ENCODE peak calls at places on chromosomes 1 and 21, in four cellular contexts. One of them, this sample, is unnamed.

GRCh38 chr1:44784094-44785026 is 3.6 kb downstream of the BEST4 start:
- DNase-seq in SK-N-SH: peak; percentile 80
- DNase-seq in GM12878: no peak
- DNase-seq in K562: no peak
- DNase-seq in this sample: no peak

GRCh38 chr1:160093624-160094290 is 4.7 kb downstream of the IGSF8 start:
- DNase-seq in GM12878: no peak
- DNase-seq in SK-N-SH: no peak
- DNase-seq in K562: no peak
- DNase-seq in this sample: no peak

GRCh38 chr1:88398338-88398737 is 285.7 kb upstream of the PKN2 start:
- DNase-seq in SK-N-SH: no peak
- DNase-seq in GM12878: no peak
- DNase-seq in K562: no peak
- DNase-seq in this sample: no peak

GRCh38 chr1:32939655-32940371 is 24.8 kb downstream of the RNF19B start:
- DNase-seq in GM12878: no peak
- DNase-seq in SK-N-SH: no peak
- DNase-seq in K562: peak; percentile 52
- DNase-seq in this sample: peak; percentile 96

GRCh38 chr1:29802181-29803068 is 566.1 kb downstream of the PTPRU start:
- DNase-seq in K562: no peak
- DNase-seq in GM12878: no peak
- DNase-seq in SK-N-SH: peak; percentile 37
- DNase-seq in this sample: no peak

GRCh38 chr1:66711420-66711819 is 40.8 kb upstream of the DYNLT5 start:
- DNase-seq in GM12878: no peak
- DNase-seq in K562: no peak
- DNase-seq in SK-N-SH: peak; percentile 25
- DNase-seq in this sample: no peak

GRCh38 chr1:25621876-25622275 is 5.3 kb downstream of the MAN1C1 start:
- DNase-seq in GM12878: no peak
- DNase-seq in SK-N-SH: no peak
- DNase-seq in K562: no peak
- DNase-seq in this sample: no peak

GRCh38 chr1:203187306-203188264 is 1.1 kb upstream of the CHI3L1 start:
- DNase-seq in SK-N-SH: no peak
- DNase-seq in GM12878: no peak
- DNase-seq in K562: no peak
- DNase-seq in this sample: no peak

GRCh38 chr1:112868191-112868590 is 87.8 kb downstream of the SLC16A1 start:
- DNase-seq in GM12878: no peak
- DNase-seq in K562: no peak
- DNase-seq in SK-N-SH: no peak
- DNase-seq in this sample: no peak

GRCh38 chr1:47678464-47678980 is 240.7 kb downstream of the FOXD2 start:
- DNase-seq in K562: no peak
- DNase-seq in SK-N-SH: no peak
- DNase-seq in GM12878: no peak
- DNase-seq in this sample: no peak

GRCh38 chr1:150544204-150544603 is 5.0 kb upstream of the ADAMTSL4 start:
- DNase-seq in GM12878: no peak
- DNase-seq in SK-N-SH: peak; percentile 1
- DNase-seq in K562: no peak
- DNase-seq in this sample: no peak

GRCh38 chr1:226608699-226609505 is 60.3 kb downstream of the STUM start:
- DNase-seq in K562: peak; percentile 93
- DNase-seq in GM12878: no peak
- DNase-seq in SK-N-SH: peak; percentile 84
- DNase-seq in this sample: peak; percentile 59

GRCh38 chr1:91757760-91758545 is 128.0 kb downstream of the TGFBR3 start:
- DNase-seq in GM12878: no peak
- DNase-seq in K562: no peak
- DNase-seq in SK-N-SH: no peak
- DNase-seq in this sample: peak; percentile 69

GRCh38 chr1:26320896-26321295 is 3.1 kb downstream of the CD52 start:
- DNase-seq in GM12878: no peak
- DNase-seq in K562: no peak
- DNase-seq in SK-N-SH: no peak
- DNase-seq in this sample: no peak

GRCh38 chr1:106879538-106879937 is 176.9 kb upstream of the PRMT6 start:
- DNase-seq in GM12878: no peak
- DNase-seq in K562: no peak
- DNase-seq in SK-N-SH: no peak
- DNase-seq in this sample: no peak
- TF ChIP-seq RCOR1 in GM12878: no peak
- TF ChIP-seq RCOR1 in K562: no peak
- TF ChIP-seq RCOR1 in SK-N-SH: no peak
- TF ChIP-seq RCOR1 in this sample: no peak

DNA sequence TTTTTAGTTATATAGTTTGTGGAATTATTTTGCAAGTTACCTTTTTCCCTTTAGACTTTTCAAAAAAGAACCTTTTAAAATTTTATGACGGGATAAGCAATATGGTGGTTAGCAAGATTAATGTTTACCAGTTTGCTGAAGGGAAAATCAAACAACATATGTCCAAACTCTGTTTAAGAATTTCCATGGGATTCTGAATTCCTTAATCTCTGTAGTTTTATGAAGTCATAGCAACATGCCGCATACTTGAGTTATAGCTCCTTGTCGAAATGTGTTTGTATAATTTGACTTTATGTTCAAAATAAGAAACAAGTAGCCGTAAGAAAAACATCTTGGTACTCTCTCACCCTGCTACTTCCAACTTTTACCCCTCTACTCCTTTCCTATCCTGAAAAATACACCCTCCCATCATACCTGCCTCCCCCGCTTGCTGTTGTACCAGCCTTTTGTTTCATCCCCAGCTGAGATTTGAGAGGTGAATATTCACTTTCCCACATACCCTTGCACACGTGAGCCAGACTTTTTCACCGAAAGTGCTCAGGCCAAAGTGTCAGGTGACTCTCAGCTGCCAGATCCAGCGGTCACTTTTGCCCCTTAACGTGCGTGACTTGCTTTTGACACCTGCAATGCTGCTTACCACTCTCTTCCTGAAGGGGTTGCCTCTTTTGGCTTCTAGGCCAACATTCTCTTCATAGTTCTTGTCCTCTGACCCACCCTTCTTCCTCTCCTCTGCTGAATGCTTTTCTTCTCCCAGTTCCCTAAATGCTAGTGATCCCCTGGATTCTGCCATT is 83.5 kb upstream of the ZNF326 start:
- DNase-seq in K562: no peak
- DNase-seq in GM12878: no peak
- DNase-seq in SK-N-SH: no peak
- DNase-seq in this sample: peak; percentile 60
- H2AFZ ChIP-seq in K562: no peak overlapping the region
- H2AFZ ChIP-seq in GM12878: no peak overlapping the region
- H2AFZ ChIP-seq in SK-N-SH: no peak overlapping the region
- H2AFZ ChIP-seq in this sample: no peak overlapping the region

DNA sequence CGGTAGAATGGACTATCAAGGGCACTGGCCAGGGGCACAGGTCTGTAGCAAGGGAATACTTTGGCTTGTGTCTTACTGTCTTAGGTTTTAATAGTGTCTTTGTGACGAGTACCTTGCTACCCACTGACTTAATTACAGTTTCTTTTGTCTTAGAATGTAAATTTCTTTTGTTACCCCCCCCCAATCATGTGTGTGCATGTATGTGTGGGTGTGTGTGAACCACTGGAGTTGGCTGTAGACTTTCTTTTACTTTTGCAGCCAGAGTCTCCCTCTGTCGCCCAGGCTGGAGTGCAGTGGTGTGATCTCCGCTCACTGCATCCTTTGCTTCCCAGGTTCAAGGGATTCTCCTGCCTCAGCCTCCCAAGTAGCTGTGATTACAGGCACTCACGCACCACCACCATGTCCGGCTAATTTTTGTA is 61.8 kb upstream of the CLDN14 start:
- DNase-seq in GM12878: no peak
- DNase-seq in SK-N-SH: no peak
- DNase-seq in K562: no peak
- DNase-seq in this sample: no peak
- TF ChIP-seq RCOR1 in GM12878: no peak
- TF ChIP-seq RCOR1 in SK-N-SH: no peak
- TF ChIP-seq RCOR1 in K562: no peak
- TF ChIP-seq RCOR1 in this sample: no peak

DNA sequence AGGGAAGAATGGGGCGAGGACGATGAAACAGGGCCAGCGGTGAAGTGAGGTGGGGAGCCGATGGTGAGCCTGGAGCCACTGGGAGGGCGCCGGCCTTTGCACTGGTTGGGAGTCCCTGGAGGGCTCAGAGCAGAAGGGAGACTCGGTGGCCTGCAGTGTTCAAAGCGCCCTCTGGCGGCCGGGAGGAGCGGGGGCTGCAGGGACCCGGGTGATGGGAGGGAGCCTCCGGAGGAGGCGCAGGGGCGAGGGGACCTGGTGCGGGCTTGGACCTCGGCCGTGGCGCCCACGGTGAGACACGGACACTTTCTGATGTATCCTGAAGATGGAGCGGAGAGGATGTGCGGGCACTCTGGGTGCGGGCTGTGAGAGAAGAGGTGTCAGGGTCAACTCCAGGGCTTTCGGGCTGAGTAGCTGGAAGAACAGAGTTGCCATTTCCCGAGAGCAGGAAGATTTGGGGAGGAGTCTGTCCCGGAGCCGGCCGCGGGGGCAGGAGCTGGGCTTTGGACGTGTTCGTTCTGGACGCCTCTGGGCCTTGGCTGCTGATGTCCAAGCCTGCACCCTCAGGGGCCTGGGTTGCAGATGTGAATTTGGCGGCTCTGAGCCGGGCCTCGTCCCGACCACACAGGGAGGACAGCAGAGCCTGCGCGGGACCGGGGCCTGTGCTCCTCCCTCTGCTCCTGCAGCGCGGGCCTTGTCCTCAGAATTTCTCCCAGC is 29.7 kb downstream of the HEYL start:
- DNase-seq in SK-N-SH: peak; percentile 65
- DNase-seq in GM12878: no peak
- DNase-seq in K562: peak; percentile 71
- DNase-seq in this sample: no peak
- H2AFZ ChIP-seq in SK-N-SH: no peak overlapping the region
- H2AFZ ChIP-seq in GM12878: peak overlapping the region; percentile 63
- H2AFZ ChIP-seq in K562: peak overlapping the region; percentile 64
- H2AFZ ChIP-seq in this sample: peak overlapping the region; percentile 58

GRCh38 chr21:34531399-34531798 is 19.4 kb upstream of the KCNE1 start:
- DNase-seq in GM12878: no peak
- DNase-seq in K562: no peak
- DNase-seq in SK-N-SH: no peak
- DNase-seq in this sample: no peak
- TF ChIP-seq RCOR1 in GM12878: no peak
- TF ChIP-seq RCOR1 in K562: no peak
- TF ChIP-seq RCOR1 in SK-N-SH: no peak
- TF ChIP-seq RCOR1 in this sample: no peak

DNA sequence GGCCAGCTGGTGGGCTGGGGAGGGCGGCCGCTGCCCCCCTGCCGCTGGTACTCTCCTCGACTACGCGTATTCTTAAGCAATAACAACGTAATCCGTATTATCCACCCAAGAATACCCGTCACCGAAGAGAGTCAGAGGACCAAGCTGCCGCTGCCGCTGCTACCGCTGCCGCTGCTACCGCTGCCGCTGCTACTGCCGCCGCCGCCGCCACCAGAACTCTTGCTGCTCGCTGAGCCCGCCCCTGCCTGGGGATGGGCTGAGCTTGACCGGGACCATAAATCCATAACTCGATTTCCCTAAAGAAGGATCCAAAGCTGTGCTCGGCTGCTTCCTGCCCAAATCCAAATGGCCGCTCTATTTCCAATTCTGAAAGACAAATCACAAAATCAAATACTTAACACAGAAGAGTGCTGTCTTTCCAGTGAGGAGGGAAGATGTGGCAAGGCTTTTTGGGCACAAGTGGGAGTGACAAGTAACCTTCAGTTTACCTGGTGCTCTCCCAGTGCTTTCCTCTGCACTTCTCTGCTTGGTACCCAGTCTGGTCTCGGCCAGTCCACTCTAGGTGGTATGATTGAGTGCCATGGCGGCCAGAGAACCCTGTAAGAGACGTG is 125.3 kb upstream of the DPYD start:
- DNase-seq in K562: no peak
- DNase-seq in SK-N-SH: peak; percentile 52
- DNase-seq in GM12878: no peak
- DNase-seq in this sample: peak; percentile 51
- H2AFZ ChIP-seq in K562: no peak overlapping the region
- H2AFZ ChIP-seq in SK-N-SH: peak overlapping the region; percentile 47
- H2AFZ ChIP-seq in GM12878: no peak overlapping the region
- H2AFZ ChIP-seq in this sample: peak overlapping the region; percentile 96

GRCh38 chr1:157091186-157091585 is 8.4 kb downstream of the ETV3L start:
- DNase-seq in SK-N-SH: no peak
- DNase-seq in K562: no peak
- DNase-seq in GM12878: no peak
- DNase-seq in this sample: no peak

GRCh38 chr1:157090771-157091170 is 8.8 kb downstream of the ETV3L start:
- DNase-seq in GM12878: no peak
- DNase-seq in K562: no peak
- DNase-seq in SK-N-SH: no peak
- DNase-seq in this sample: no peak

GRCh38 chr1:157095091-157095490 is 4.5 kb downstream of the ETV3L start:
- DNase-seq in K562: no peak
- DNase-seq in GM12878: no peak
- DNase-seq in SK-N-SH: peak; percentile 12
- DNase-seq in this sample: no peak

GRCh38 chr1:157091668-157092273 is 7.8 kb downstream of the ETV3L start:
- DNase-seq in K562: no peak
- DNase-seq in GM12878: no peak
- DNase-seq in SK-N-SH: no peak
- DNase-seq in this sample: no peak

GRCh38 chr1:157092831-157093230 is 6.8 kb downstream of the ETV3L start:
- DNase-seq in GM12878: no peak
- DNase-seq in K562: no peak
- DNase-seq in SK-N-SH: no peak
- DNase-seq in this sample: no peak
- TF ChIP-seq RCOR1 in GM12878: no peak
- TF ChIP-seq RCOR1 in K562: no peak
- TF ChIP-seq RCOR1 in SK-N-SH: no peak
- TF ChIP-seq RCOR1 in this sample: no peak

DNA sequence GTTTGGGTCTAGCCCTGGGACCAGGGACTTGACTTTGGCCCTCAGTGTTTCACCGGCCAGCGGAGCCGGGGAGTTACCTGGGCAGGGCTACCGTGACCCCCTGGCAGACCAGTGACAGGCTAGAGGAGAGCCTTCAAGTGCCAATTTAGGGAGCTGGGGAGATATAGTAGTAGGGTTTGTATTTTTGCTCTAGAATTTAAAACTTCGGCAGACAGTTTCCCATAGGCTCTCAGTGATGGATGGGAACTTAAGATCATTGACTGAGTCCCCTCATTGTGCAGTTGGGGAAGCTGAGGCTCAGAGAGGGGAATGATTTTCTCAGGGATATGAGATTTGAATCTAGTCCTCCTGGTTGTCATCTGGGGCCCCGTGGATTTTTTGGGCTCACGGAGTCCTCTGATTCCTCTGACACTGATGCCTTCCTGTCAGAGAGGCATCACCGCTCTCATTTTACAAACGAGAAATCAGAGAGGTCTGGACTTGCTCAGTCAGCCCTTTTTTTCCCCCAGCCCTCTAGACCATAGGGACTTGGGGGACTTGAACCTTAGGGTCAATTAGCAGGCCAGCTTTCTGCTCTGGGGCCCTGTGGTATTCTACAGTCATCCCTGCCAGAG is 58.3 kb upstream of the ACOT11 start:
- DNase-seq in GM12878: no peak
- DNase-seq in SK-N-SH: no peak
- DNase-seq in K562: no peak
- DNase-seq in this sample: no peak
- H2AFZ ChIP-seq in GM12878: no peak overlapping the region
- H2AFZ ChIP-seq in SK-N-SH: peak overlapping the region; percentile 22
- H2AFZ ChIP-seq in K562: peak overlapping the region; percentile 93
- H2AFZ ChIP-seq in this sample: peak overlapping the region; percentile 91